ENCODE peak calls at places on chromosomes 13 and 19, in six cellular contexts. Z is AG04450, G is sigmoid colon, V is uterus, K is left lung, E is fibroblast of lung. J is an unnamed sample.

GRCh38 chr19:40510526-40511115 is 43.8 kb downstream of the SPTBN4 start:
- DNase-seq in G (no peak), Z (no peak), K (no peak), E (peak), V (no peak), J (no peak)

GRCh38 chr13:77386880-77387606 is 60.1 kb upstream of the MYCBP2 start:
- DNase-seq in K (no peak), V (no peak), Z (no peak), E (peak), G (no peak), J (no peak)

GRCh38 chr19:38183227-38183914 is 40.7 kb downstream of the DPF1 start:
- DNase-seq in Z (no peak), V (peak), E (no peak), G (no peak), K (no peak), J (no peak)

GRCh38 chr13:50082426-50083283 is 67.4 kb downstream of the KCNRG start:
- DNase-seq in E (peak), Z (no peak), K (peak), V (peak), G (peak), J (peak)

GRCh38 chr19:42113641-42114348 is 18.5 kb downstream of the POU2F2 start:
- DNase-seq in Z (peak), E (peak), K (no peak), V (no peak), G (no peak), J (no peak)

GRCh38 chr19:1935484-1936208 is 5.3 kb upstream of the CSNK1G2 start:
- DNase-seq in E (peak), K (no peak), V (no peak), Z (no peak), G (no peak), J (no peak)

GRCh38 chr19:5142725-5143097 is 173.8 kb downstream of the KDM4B start:
- DNase-seq in G (no peak), E (no peak), K (no peak), Z (no peak), V (no peak), J (no peak)

GRCh38 chr19:35543280-35544109 is 1.9 kb upstream of the TMEM147 start:
- DNase-seq in E (no peak), Z (no peak), V (no peak), K (no peak), G (no peak), J (no peak)

GRCh38 chr13:25406377-25406776 is 34.6 kb downstream of the ATP8A2 start:
- DNase-seq in E (no peak), V (no peak), K (no peak), G (no peak), Z (no peak), J (no peak)

GRCh38 chr13:27014406-27015359 is 156.9 kb downstream of the USP12 start:
- DNase-seq in G (no peak), Z (no peak), K (no peak), E (no peak), V (no peak), J (no peak)

GRCh38 chr13:32903720-32904119 is 112.5 kb upstream of the KL start:
- DNase-seq in V (no peak), Z (no peak), E (peak), K (no peak), G (no peak), J (no peak)

GRCh38 chr13:43986395-43986794 is 106.7 kb downstream of the LACC1 start:
- DNase-seq in Z (no peak), E (peak), K (no peak), G (no peak), V (no peak), J (no peak)

GRCh38 chr13:99275093-99275469 is 16.9 kb upstream of the GPR18 start:
- DNase-seq in V (no peak), K (no peak), Z (no peak), G (no peak), E (peak), J (no peak)

GRCh38 chr19:8145969-8146368 is 3.4 kb downstream of the FBN3 start:
- DNase-seq in Z (no peak), G (no peak), V (no peak), E (no peak), K (no peak), J (no peak)

GRCh38 chr19:53308339-53308811 is 25.2 kb upstream of the ZNF845 start:
- DNase-seq in V (no peak), Z (no peak), E (no peak), K (no peak), G (no peak), J (no peak)
- TF ChIP-seq CTCF in V (peak), Z (peak), E (peak), K (no peak), G (peak), J (peak)

DNA sequence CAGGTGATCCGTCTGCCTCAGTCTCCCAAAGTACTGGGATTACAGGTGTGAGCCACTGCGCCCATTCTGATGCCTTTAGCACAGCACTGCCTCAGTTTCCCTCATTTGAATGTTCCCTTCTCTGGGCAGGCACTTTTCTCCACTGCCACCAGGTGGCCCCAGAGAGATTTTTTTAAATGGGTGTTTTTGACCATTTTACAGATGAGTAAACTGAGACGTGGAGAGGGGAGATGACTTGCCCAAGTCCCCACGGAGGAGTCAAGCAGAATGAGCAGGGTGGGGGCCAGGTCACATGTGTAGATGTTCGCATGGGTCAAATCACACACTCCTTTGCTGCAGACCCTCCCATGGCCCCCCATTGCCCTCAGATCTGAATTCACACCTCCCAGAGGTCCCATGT is 3.2 kb upstream of the PDE4C start:
- DNase-seq in E (no peak), Z (no peak), G (no peak), V (no peak), K (no peak), J (no peak)
- TF ChIP-seq CTCF in E (peak), Z (peak), G (no peak), V (no peak), K (peak), J (peak)

DNA sequence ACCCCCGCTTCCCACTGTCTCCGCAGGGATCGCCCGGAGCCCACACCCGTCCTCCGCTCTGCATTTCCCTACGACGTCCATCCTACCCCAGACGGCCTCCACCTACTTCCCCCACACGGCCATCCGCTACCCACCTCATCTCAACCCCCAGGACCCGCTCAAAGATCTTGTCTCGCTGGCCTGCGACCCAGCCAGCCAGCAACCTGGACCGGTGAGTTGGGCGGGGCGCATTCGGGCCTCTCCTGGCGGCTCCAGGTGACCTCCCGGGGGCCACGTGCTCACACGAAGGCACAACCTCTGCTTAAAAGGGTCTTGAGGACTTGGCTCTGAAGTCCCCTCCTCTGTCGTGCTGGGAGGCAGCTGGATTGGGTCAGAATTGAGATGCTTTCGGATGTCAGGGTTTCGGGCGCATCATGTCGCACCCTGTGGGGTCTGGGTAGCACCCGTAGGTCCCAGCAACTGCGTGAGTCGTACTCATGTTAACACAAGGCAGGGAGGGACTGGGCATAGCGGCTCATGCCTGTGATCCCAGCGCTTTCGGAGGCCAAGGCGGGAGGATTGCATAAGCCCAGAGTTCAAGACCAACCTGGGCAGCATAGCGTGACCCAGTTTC is 27.8 kb downstream of the SMIM24 start:
- DNase-seq in V (no peak), G (no peak), K (no peak), E (no peak), Z (no peak), J (no peak)
- TF ChIP-seq CTCF in V (no peak), G (no peak), K (no peak), E (no peak), Z (no peak), J (no peak)

DNA sequence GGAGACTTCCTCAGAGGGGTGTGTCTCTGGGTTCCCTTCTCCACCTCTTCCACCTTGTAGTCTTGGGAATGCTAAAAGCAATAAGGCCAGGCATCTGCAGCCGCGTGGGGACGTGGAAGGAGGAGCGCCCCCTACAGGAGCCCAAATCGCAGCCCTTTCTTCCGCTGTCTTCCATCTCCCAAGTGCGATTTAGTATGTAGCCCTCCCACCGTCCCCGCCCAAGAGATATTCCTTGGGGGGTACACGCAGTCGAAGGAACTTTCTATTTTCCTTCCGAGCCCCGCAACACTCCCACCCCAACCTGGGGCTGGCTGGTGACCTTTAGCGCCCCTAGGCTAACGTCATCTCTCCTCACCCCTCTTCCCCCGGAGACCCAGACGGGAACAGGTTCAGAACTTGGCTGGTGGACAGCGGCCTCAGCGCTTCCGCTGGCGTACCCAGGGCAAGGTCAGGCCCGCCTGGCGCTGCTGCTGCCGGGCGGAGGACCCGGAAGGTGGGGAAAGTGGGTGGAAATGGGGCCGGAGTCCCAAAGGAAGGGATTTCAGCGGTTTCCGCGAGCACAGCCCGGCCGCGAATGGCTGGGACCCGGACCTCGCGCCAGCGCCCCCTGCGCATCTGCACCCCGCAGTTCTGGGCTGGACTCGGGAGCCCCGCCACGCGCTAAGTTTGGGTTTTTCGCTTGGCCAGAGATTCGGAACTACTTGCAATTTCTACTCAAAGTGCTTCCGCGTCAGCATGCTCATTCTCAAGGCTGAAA is 2.1 kb upstream of the PCDH8 start:
- DNase-seq in G (no peak), K (peak), V (peak), E (peak), Z (no peak), J (no peak)
- TF ChIP-seq CTCF in G (no peak), K (no peak), V (no peak), E (no peak), Z (no peak), J (no peak)

DNA sequence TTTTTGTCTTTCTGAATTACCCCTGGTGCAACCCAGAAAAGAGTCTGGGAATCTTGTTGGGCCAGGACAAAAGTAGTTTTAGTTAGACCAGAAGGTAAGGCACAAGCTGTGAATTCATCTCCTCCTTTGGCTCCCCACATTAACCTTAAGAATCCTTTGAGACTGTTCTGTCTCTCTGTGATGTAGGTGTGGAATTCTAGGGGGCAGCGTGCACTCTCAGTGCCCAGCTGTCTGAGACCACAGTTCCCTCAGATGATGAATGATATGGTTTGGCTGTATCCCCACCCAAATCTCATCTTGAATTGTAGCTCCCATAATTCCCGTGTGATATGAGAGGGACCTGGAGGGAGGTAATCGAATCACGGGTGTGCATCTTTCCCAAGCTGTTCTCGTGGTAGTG is 43.9 kb downstream of the ZNF506 start:
- DNase-seq in E (no peak), K (no peak), Z (no peak), G (no peak), V (no peak), J (no peak)
- TF ChIP-seq CTCF in E (no peak), K (no peak), Z (no peak), G (no peak), V (no peak), J (no peak)

GRCh38 chr19:18425515-18426415 is 6.6 kb downstream of the SSBP4 start:
- DNase-seq in V (peak), G (peak), Z (no peak), E (peak), K (no peak), J (no peak)
- TF ChIP-seq CTCF in V (no peak), G (no peak), Z (peak), E (no peak), K (no peak), J (no peak)

GRCh38 chr19:15286688-15287355 is 45.5 kb downstream of the BRD4 start:
- DNase-seq in Z (no peak), G (no peak), E (no peak), K (no peak), V (no peak), J (no peak)
- TF ChIP-seq CTCF in Z (no peak), G (no peak), E (no peak), K (no peak), V (no peak), J (no peak)

DNA sequence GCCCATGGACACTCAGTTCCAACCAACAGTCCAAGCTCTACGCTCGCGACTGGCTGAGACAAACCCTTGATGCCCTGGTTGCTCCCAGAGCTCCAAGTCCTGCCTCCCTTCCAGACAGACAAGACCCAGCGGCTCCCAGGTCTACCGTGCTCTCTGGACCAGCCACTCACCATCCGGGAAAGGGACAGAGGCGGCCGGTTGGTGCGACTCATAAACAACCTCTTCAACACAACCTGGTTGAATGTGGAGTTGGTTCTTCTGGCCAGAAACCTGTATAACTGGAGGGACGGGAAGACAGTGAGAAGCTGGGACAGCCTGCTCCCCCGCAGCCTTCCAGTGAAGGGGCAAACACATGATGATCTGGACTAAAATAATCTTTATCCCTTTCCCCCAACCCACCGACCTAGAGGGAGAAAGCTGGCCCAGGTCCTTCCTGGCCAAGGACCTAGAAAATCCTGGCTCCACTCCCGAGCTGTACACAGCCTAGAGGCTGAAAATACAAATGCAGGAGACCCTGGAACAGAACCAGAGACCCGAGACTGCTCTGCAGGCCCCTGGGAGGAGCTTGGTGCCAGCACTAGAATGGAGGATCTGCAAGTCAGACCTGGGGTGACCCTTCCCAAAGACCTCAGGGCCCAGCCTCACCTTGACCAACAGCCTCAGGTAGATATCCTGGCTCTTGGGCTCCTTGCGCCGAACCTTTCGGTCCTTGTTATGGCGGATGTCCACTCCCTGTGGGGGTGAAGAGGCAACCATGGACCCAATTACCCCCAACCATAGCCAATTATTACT is 1.6 kb downstream of the RPL18 start:
- DNase-seq in G (no peak), V (no peak), E (no peak), K (no peak), Z (no peak), J (no peak)
- TF ChIP-seq CTCF in G (no peak), V (no peak), E (peak), K (no peak), Z (no peak), J (no peak)

J was measured in natural killer cell.